ENCODE peak calls at places on chromosomes 4 and X, in seven cellular contexts. One of them, this sample, is unnamed.

GRCh38 chr4:105471566-105472176 is 2.2 kb downstream of the PPA2 start:
- DNase-seq in cardiac fibroblast: peak; percentile 85
- DNase-seq in esophagus squamous epithelium: peak; percentile 23
- DNase-seq in coronary artery: no peak
- DNase-seq in body of pancreas: peak; percentile 76
- DNase-seq in sigmoid colon: peak; percentile 82
- DNase-seq in BE2C: peak; percentile 79
- DNase-seq in this sample: peak; percentile 83

GRCh38 chr4:149521611-149522010 is 294.0 kb downstream of the IQCM start:
- DNase-seq in cardiac fibroblast: no peak
- DNase-seq in BE2C: no peak
- DNase-seq in sigmoid colon: no peak
- DNase-seq in body of pancreas: no peak
- DNase-seq in coronary artery: no peak
- DNase-seq in esophagus squamous epithelium: no peak
- DNase-seq in this sample: no peak

GRCh38 chr4:39467470-39467869 is 8.6 kb downstream of the LIAS start:
- DNase-seq in esophagus squamous epithelium: no peak
- DNase-seq in coronary artery: no peak
- DNase-seq in sigmoid colon: no peak
- DNase-seq in BE2C: no peak
- DNase-seq in body of pancreas: no peak
- DNase-seq in cardiac fibroblast: no peak
- DNase-seq in this sample: no peak

GRCh38 chr4:88999392-88999791 is 57.6 kb downstream of the FAM13A start:
- DNase-seq in body of pancreas: no peak
- DNase-seq in cardiac fibroblast: no peak
- DNase-seq in BE2C: no peak
- DNase-seq in sigmoid colon: no peak
- DNase-seq in esophagus squamous epithelium: no peak
- DNase-seq in coronary artery: no peak
- DNase-seq in this sample: no peak

GRCh38 chr4:80043534-80043933 is 29.5 kb downstream of the ANTXR2 start:
- DNase-seq in BE2C: no peak
- DNase-seq in body of pancreas: peak; percentile 7
- DNase-seq in cardiac fibroblast: no peak
- DNase-seq in esophagus squamous epithelium: no peak
- DNase-seq in coronary artery: no peak
- DNase-seq in sigmoid colon: no peak
- DNase-seq in this sample: no peak

GRCh38 chrX:139647597-139647996 is 60.4 kb downstream of the MCF2 start:
- DNase-seq in cardiac fibroblast: no peak
- DNase-seq in esophagus squamous epithelium: no peak
- DNase-seq in body of pancreas: no peak
- DNase-seq in sigmoid colon: no peak
- DNase-seq in BE2C: no peak
- DNase-seq in coronary artery: no peak
- DNase-seq in this sample: no peak

GRCh38 chr4:110012917-110013316 is 100.2 kb downstream of the EGF start:
- DNase-seq in esophagus squamous epithelium: no peak
- DNase-seq in sigmoid colon: no peak
- DNase-seq in cardiac fibroblast: no peak
- DNase-seq in coronary artery: no peak
- DNase-seq in BE2C: no peak
- DNase-seq in body of pancreas: no peak
- DNase-seq in this sample: no peak

GRCh38 chrX:144730486-144730885 is 516.8 kb upstream of the SPANXN1 start:
- DNase-seq in BE2C: no peak
- DNase-seq in cardiac fibroblast: peak; percentile 73
- DNase-seq in esophagus squamous epithelium: no peak
- DNase-seq in sigmoid colon: no peak
- DNase-seq in body of pancreas: no peak
- DNase-seq in coronary artery: no peak
- DNase-seq in this sample: no peak

GRCh38 chrX:118116308-118117068 is at the start of gene KLHL13:
- DNase-seq in coronary artery: peak; percentile 72
- DNase-seq in cardiac fibroblast: peak; percentile 17
- DNase-seq in sigmoid colon: peak; percentile 76
- DNase-seq in esophagus squamous epithelium: no peak
- DNase-seq in body of pancreas: peak; percentile 60
- DNase-seq in BE2C: peak; percentile 69
- DNase-seq in this sample: peak; percentile 29

GRCh38 chrX:40278340-40279090 is 180.8 kb upstream of the BCOR start:
- DNase-seq in body of pancreas: no peak
- DNase-seq in esophagus squamous epithelium: no peak
- DNase-seq in BE2C: no peak
- DNase-seq in cardiac fibroblast: no peak
- DNase-seq in sigmoid colon: no peak
- DNase-seq in coronary artery: no peak
- DNase-seq in this sample: peak; percentile 18

GRCh38 chr4:72275381-72275780 is 243.6 kb downstream of the NPFFR2 start:
- DNase-seq in body of pancreas: no peak
- DNase-seq in cardiac fibroblast: no peak
- DNase-seq in esophagus squamous epithelium: no peak
- DNase-seq in BE2C: no peak
- DNase-seq in sigmoid colon: no peak
- DNase-seq in coronary artery: no peak
- DNase-seq in this sample: no peak

GRCh38 chr4:55124337-55125076 is 888 bp downstream of the KDR start:
- DNase-seq in BE2C: peak; percentile 6
- DNase-seq in esophagus squamous epithelium: no peak
- DNase-seq in sigmoid colon: no peak
- DNase-seq in body of pancreas: no peak
- DNase-seq in coronary artery: no peak
- DNase-seq in cardiac fibroblast: peak; percentile 39
- DNase-seq in this sample: no peak

GRCh38 chrX:33138677-33139249 is 72.6 kb downstream of the DMD start:
- DNase-seq in BE2C: no peak
- DNase-seq in sigmoid colon: no peak
- DNase-seq in esophagus squamous epithelium: no peak
- DNase-seq in coronary artery: no peak
- DNase-seq in body of pancreas: no peak
- DNase-seq in cardiac fibroblast: peak; percentile 51
- DNase-seq in this sample: no peak

GRCh38 chr4:5050520-5050955 is 742 bp upstream of the STK32B start:
- DNase-seq in cardiac fibroblast: peak; percentile 75
- DNase-seq in coronary artery: peak; percentile 69
- DNase-seq in body of pancreas: peak; percentile 70
- DNase-seq in BE2C: peak; percentile 82
- DNase-seq in esophagus squamous epithelium: no peak
- DNase-seq in sigmoid colon: peak; percentile 87
- DNase-seq in this sample: peak; percentile 79

GRCh38 chr4:169492436-169493163 is 119.8 kb downstream of the NEK1 start:
- DNase-seq in esophagus squamous epithelium: no peak
- DNase-seq in cardiac fibroblast: peak; percentile 71
- DNase-seq in BE2C: peak; percentile 43
- DNase-seq in sigmoid colon: no peak
- DNase-seq in body of pancreas: peak; percentile 9
- DNase-seq in coronary artery: no peak
- DNase-seq in this sample: peak; percentile 51

GRCh38 chr4:39464886-39465501 is 6.1 kb downstream of the LIAS start:
- DNase-seq in coronary artery: no peak
- DNase-seq in sigmoid colon: no peak
- DNase-seq in cardiac fibroblast: peak; percentile 90
- DNase-seq in BE2C: peak; percentile 78
- DNase-seq in esophagus squamous epithelium: no peak
- DNase-seq in body of pancreas: no peak
- DNase-seq in this sample: no peak

GRCh38 chr4:105434940-105435339 is 38.9 kb downstream of the PPA2 start:
- DNase-seq in cardiac fibroblast: no peak
- DNase-seq in coronary artery: no peak
- DNase-seq in BE2C: no peak
- DNase-seq in body of pancreas: no peak
- DNase-seq in sigmoid colon: no peak
- DNase-seq in esophagus squamous epithelium: no peak
- DNase-seq in this sample: no peak

GRCh38 chr4:72987741-72988729 is 81.5 kb downstream of the COX18 start:
- DNase-seq in esophagus squamous epithelium: no peak
- DNase-seq in sigmoid colon: no peak
- DNase-seq in cardiac fibroblast: peak; percentile 48
- DNase-seq in body of pancreas: no peak
- DNase-seq in BE2C: no peak
- DNase-seq in coronary artery: no peak
- DNase-seq in this sample: no peak

GRCh38 chr4:128483816-128484215 is 196.2 kb upstream of the PGRMC2 start:
- DNase-seq in cardiac fibroblast: peak; percentile 59
- DNase-seq in sigmoid colon: no peak
- DNase-seq in BE2C: no peak
- DNase-seq in esophagus squamous epithelium: no peak
- DNase-seq in body of pancreas: no peak
- DNase-seq in coronary artery: no peak
- DNase-seq in this sample: no peak

GRCh38 chr4:188647820-188648380 is 508.7 kb downstream of the TRIML1 start:
- DNase-seq in esophagus squamous epithelium: no peak
- DNase-seq in coronary artery: no peak
- DNase-seq in sigmoid colon: no peak
- DNase-seq in body of pancreas: no peak
- DNase-seq in cardiac fibroblast: no peak
- DNase-seq in BE2C: no peak
- DNase-seq in this sample: no peak

GRCh38 chr4:165828928-165829327 is 44.1 kb upstream of the TLL1 start:
- DNase-seq in cardiac fibroblast: peak; percentile 9
- DNase-seq in esophagus squamous epithelium: no peak
- DNase-seq in sigmoid colon: no peak
- DNase-seq in coronary artery: no peak
- DNase-seq in BE2C: no peak
- DNase-seq in body of pancreas: peak; percentile 7
- DNase-seq in this sample: no peak

GRCh38 chrX:39975094-39975865 is 122.5 kb downstream of the BCOR start:
- DNase-seq in coronary artery: no peak
- DNase-seq in cardiac fibroblast: no peak
- DNase-seq in esophagus squamous epithelium: no peak
- DNase-seq in body of pancreas: peak; percentile 17
- DNase-seq in sigmoid colon: no peak
- DNase-seq in BE2C: no peak
- DNase-seq in this sample: no peak

GRCh38 chrX:86946569-86946968 is 571.0 kb upstream of the KLHL4 start:
- DNase-seq in esophagus squamous epithelium: no peak
- DNase-seq in body of pancreas: peak; percentile 14
- DNase-seq in sigmoid colon: no peak
- DNase-seq in coronary artery: no peak
- DNase-seq in BE2C: no peak
- DNase-seq in cardiac fibroblast: peak; percentile 41
- DNase-seq in this sample: peak; percentile 69

GRCh38 chr4:99811850-99812249 is 4.8 kb upstream of the DAPP1 start:
- DNase-seq in BE2C: peak; percentile 39
- DNase-seq in coronary artery: no peak
- DNase-seq in esophagus squamous epithelium: no peak
- DNase-seq in cardiac fibroblast: peak; percentile 63
- DNase-seq in body of pancreas: peak; percentile 38
- DNase-seq in sigmoid colon: no peak
- DNase-seq in this sample: peak; percentile 10

GRCh38 chrX:110219920-110220319 is 98.0 kb downstream of the AMMECR1 start:
- DNase-seq in sigmoid colon: no peak
- DNase-seq in BE2C: no peak
- DNase-seq in cardiac fibroblast: peak; percentile 75
- DNase-seq in coronary artery: no peak
- DNase-seq in body of pancreas: no peak
- DNase-seq in esophagus squamous epithelium: no peak
- DNase-seq in this sample: no peak
- H3K4me3 ChIP-seq in sigmoid colon: no peak overlapping the region
- H3K4me3 ChIP-seq in BE2C: no peak overlapping the region
- H3K4me3 ChIP-seq in cardiac fibroblast: no peak overlapping the region
- H3K4me3 ChIP-seq in coronary artery: no peak overlapping the region
- H3K4me3 ChIP-seq in body of pancreas: no peak overlapping the region
- H3K4me3 ChIP-seq in esophagus squamous epithelium: no peak overlapping the region
- H3K4me3 ChIP-seq in this sample: no peak overlapping the region

GRCh38 chr4:148166132-148166531 is 276.1 kb downstream of the NR3C2 start:
- DNase-seq in coronary artery: no peak
- DNase-seq in body of pancreas: no peak
- DNase-seq in sigmoid colon: no peak
- DNase-seq in esophagus squamous epithelium: no peak
- DNase-seq in cardiac fibroblast: peak; percentile 45
- DNase-seq in BE2C: no peak
- DNase-seq in this sample: no peak
- H3K4me3 ChIP-seq in coronary artery: peak overlapping the region; percentile 45
- H3K4me3 ChIP-seq in body of pancreas: no peak overlapping the region
- H3K4me3 ChIP-seq in sigmoid colon: no peak overlapping the region
- H3K4me3 ChIP-seq in esophagus squamous epithelium: no peak overlapping the region
- H3K4me3 ChIP-seq in cardiac fibroblast: peak overlapping the region; percentile 19
- H3K4me3 ChIP-seq in BE2C: no peak overlapping the region
- H3K4me3 ChIP-seq in this sample: no peak overlapping the region

DNA sequence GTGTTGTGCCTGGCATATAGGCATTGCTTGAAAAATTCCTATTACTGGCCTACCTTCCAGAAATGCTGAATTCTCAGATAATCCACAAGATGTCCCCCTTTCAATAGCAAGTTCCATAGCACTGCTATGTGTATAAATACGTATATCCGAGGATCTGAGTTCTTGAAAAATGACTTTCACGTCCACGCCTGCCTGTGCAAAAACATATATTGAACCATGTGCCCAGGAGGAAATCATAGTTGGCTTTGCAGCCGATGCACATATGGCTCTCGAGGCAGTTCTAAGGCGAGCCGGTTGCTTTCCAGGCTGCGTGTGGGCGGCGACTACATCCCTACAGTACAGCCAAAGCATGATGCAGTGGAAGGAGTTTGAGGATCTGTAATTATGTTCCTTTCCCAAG is 55.4 kb upstream of the ESX1 start:
- DNase-seq in esophagus squamous epithelium: no peak
- DNase-seq in coronary artery: no peak
- DNase-seq in cardiac fibroblast: peak; percentile 56
- DNase-seq in BE2C: no peak
- DNase-seq in body of pancreas: no peak
- DNase-seq in sigmoid colon: no peak
- DNase-seq in this sample: peak; percentile 16
- H3K4me3 ChIP-seq in esophagus squamous epithelium: no peak overlapping the region
- H3K4me3 ChIP-seq in coronary artery: peak overlapping the region; percentile 48
- H3K4me3 ChIP-seq in cardiac fibroblast: peak overlapping the region; percentile 30
- H3K4me3 ChIP-seq in BE2C: no peak overlapping the region
- H3K4me3 ChIP-seq in body of pancreas: no peak overlapping the region
- H3K4me3 ChIP-seq in sigmoid colon: no peak overlapping the region
- H3K4me3 ChIP-seq in this sample: no peak overlapping the region

DNA sequence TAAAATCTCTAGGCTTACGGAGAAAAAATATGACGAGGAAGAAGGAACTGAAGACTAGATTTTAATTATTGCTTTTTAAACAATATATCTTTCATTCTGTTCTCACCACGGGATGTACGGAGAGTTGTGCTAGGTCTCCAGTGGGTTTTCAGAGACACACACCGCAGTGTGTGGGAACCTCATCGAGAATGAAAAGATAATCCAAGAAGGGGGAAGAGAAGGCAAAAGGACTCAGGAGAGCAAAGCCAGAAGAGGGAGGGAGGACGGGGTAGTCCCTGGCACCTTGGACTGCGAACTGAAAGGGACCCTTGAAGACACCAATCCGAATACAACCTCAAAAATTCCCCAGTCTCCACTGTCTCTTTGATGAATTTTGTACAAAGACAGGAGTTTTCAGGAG is 907 bp upstream of the LEF1 start:
- DNase-seq in body of pancreas: no peak
- DNase-seq in coronary artery: no peak
- DNase-seq in sigmoid colon: no peak
- DNase-seq in BE2C: no peak
- DNase-seq in cardiac fibroblast: no peak
- DNase-seq in esophagus squamous epithelium: no peak
- DNase-seq in this sample: no peak
- H3K4me3 ChIP-seq in body of pancreas: no peak overlapping the region
- H3K4me3 ChIP-seq in coronary artery: no peak overlapping the region
- H3K4me3 ChIP-seq in sigmoid colon: no peak overlapping the region
- H3K4me3 ChIP-seq in BE2C: no peak overlapping the region
- H3K4me3 ChIP-seq in cardiac fibroblast: no peak overlapping the region
- H3K4me3 ChIP-seq in esophagus squamous epithelium: no peak overlapping the region
- H3K4me3 ChIP-seq in this sample: no peak overlapping the region